ENCODE peak calls at places on chromosomes 11 and 22, in six cellular contexts. One of them, this sample, is unnamed.

GRCh38 chr11:34065505-34066203 is 14.1 kb downstream of the CAPRIN1 start:
- DNase-seq in lower leg skin: no peak
- DNase-seq in Kasumi-1: no peak
- DNase-seq in HCT116: no peak
- DNase-seq in cardiac muscle cell: no peak
- DNase-seq in ELR: peak
- DNase-seq in this sample: no peak

GRCh38 chr11:73478737-73479347 is 102.6 kb downstream of the RELT start:
- DNase-seq in Kasumi-1: peak
- DNase-seq in ELR: peak
- DNase-seq in HCT116: peak
- DNase-seq in cardiac muscle cell: peak
- DNase-seq in lower leg skin: no peak
- DNase-seq in this sample: peak

GRCh38 chr11:120229451-120230424 is 10.2 kb upstream of the POU2F3 start:
- DNase-seq in ELR: peak
- DNase-seq in lower leg skin: no peak
- DNase-seq in cardiac muscle cell: peak
- DNase-seq in HCT116: no peak
- DNase-seq in Kasumi-1: peak
- DNase-seq in this sample: no peak

GRCh38 chr22:17867160-17867785 is 93.0 kb upstream of the BID start:
- DNase-seq in cardiac muscle cell: no peak
- DNase-seq in lower leg skin: no peak
- DNase-seq in HCT116: no peak
- DNase-seq in Kasumi-1: peak
- DNase-seq in ELR: no peak
- DNase-seq in this sample: peak

GRCh38 chr11:112025682-112026081 is 474 bp downstream of the DLAT start:
- DNase-seq in cardiac muscle cell: peak
- DNase-seq in HCT116: no peak
- DNase-seq in Kasumi-1: peak
- DNase-seq in lower leg skin: no peak
- DNase-seq in ELR: peak
- DNase-seq in this sample: no peak

GRCh38 chr11:118171274-118172062 is 5.0 kb downstream of the SCN2B start:
- DNase-seq in cardiac muscle cell: peak
- DNase-seq in Kasumi-1: peak
- DNase-seq in ELR: peak
- DNase-seq in HCT116: no peak
- DNase-seq in lower leg skin: peak
- DNase-seq in this sample: peak

GRCh38 chr11:45332486-45332934 is 46.4 kb upstream of the SYT13 start:
- DNase-seq in lower leg skin: no peak
- DNase-seq in Kasumi-1: peak
- DNase-seq in HCT116: peak
- DNase-seq in ELR: peak
- DNase-seq in cardiac muscle cell: peak
- DNase-seq in this sample: peak

GRCh38 chr22:19951351-19951750 is 9.7 kb upstream of the TXNRD2 start:
- DNase-seq in lower leg skin: no peak
- DNase-seq in ELR: no peak
- DNase-seq in HCT116: no peak
- DNase-seq in cardiac muscle cell: no peak
- DNase-seq in Kasumi-1: no peak
- DNase-seq in this sample: no peak

GRCh38 chr11:120629407-120629806 is 117.9 kb downstream of the GRIK4 start:
- DNase-seq in cardiac muscle cell: no peak
- DNase-seq in Kasumi-1: no peak
- DNase-seq in HCT116: no peak
- DNase-seq in lower leg skin: no peak
- DNase-seq in ELR: no peak
- DNase-seq in this sample: no peak

GRCh38 chr11:65879622-65880021 is at the start of gene CTSW:
- DNase-seq in HCT116: no peak
- DNase-seq in cardiac muscle cell: no peak
- DNase-seq in ELR: no peak
- DNase-seq in lower leg skin: no peak
- DNase-seq in Kasumi-1: no peak
- DNase-seq in this sample: no peak

GRCh38 chr11:6568191-6568918 is 35.1 kb downstream of the RRP8 start:
- DNase-seq in Kasumi-1: no peak
- DNase-seq in lower leg skin: no peak
- DNase-seq in ELR: peak
- DNase-seq in HCT116: no peak
- DNase-seq in cardiac muscle cell: peak
- DNase-seq in this sample: peak

GRCh38 chr11:77154381-77155081 is 26.5 kb downstream of the MYO7A start:
- DNase-seq in ELR: no peak
- DNase-seq in lower leg skin: no peak
- DNase-seq in Kasumi-1: no peak
- DNase-seq in HCT116: no peak
- DNase-seq in cardiac muscle cell: no peak
- DNase-seq in this sample: no peak

GRCh38 chr11:101915811-101916291 is 471 bp downstream of the ANGPTL5 start:
- DNase-seq in cardiac muscle cell: no peak
- DNase-seq in lower leg skin: no peak
- DNase-seq in ELR: peak
- DNase-seq in HCT116: no peak
- DNase-seq in Kasumi-1: no peak
- DNase-seq in this sample: no peak

GRCh38 chr22:41001722-41002122 is 50.5 kb downstream of the RBX1 start:
- DNase-seq in cardiac muscle cell: no peak
- DNase-seq in HCT116: no peak
- DNase-seq in lower leg skin: no peak
- DNase-seq in ELR: peak
- DNase-seq in Kasumi-1: no peak
- DNase-seq in this sample: no peak

GRCh38 chr11:6320411-6321207 is at the start of gene CAVIN3:
- DNase-seq in lower leg skin: peak
- DNase-seq in Kasumi-1: no peak
- DNase-seq in HCT116: peak
- DNase-seq in ELR: peak
- DNase-seq in cardiac muscle cell: peak
- DNase-seq in this sample: no peak

GRCh38 chr11:79086056-79086455 is 354.8 kb downstream of the TENM4 start:
- DNase-seq in cardiac muscle cell: no peak
- DNase-seq in Kasumi-1: no peak
- DNase-seq in lower leg skin: no peak
- DNase-seq in ELR: no peak
- DNase-seq in HCT116: no peak
- DNase-seq in this sample: no peak

GRCh38 chr22:22397292-22397870 is 111.2 kb downstream of the ZNF280B start:
- DNase-seq in lower leg skin: no peak
- DNase-seq in HCT116: peak
- DNase-seq in cardiac muscle cell: no peak
- DNase-seq in ELR: peak
- DNase-seq in Kasumi-1: no peak
- DNase-seq in this sample: no peak

GRCh38 chr11:135006800-135007199 is 594.8 kb upstream of the B3GAT1 start:
- DNase-seq in Kasumi-1: no peak
- DNase-seq in ELR: no peak
- DNase-seq in HCT116: no peak
- DNase-seq in cardiac muscle cell: no peak
- DNase-seq in lower leg skin: no peak
- DNase-seq in this sample: no peak

GRCh38 chr11:104343578-104343977 is 179.6 kb upstream of the PDGFD start:
- DNase-seq in Kasumi-1: peak
- DNase-seq in cardiac muscle cell: peak
- DNase-seq in HCT116: peak
- DNase-seq in lower leg skin: no peak
- DNase-seq in ELR: peak
- DNase-seq in this sample: no peak

GRCh38 chr11:19553683-19554333 is 158.8 kb upstream of the NAV2 start:
- DNase-seq in lower leg skin: peak
- DNase-seq in ELR: peak
- DNase-seq in Kasumi-1: peak
- DNase-seq in cardiac muscle cell: peak
- DNase-seq in HCT116: peak
- DNase-seq in this sample: peak

GRCh38 chr11:106446961-106447360 is 369.5 kb downstream of the AASDHPPT start:
- DNase-seq in ELR: peak
- DNase-seq in cardiac muscle cell: no peak
- DNase-seq in Kasumi-1: no peak
- DNase-seq in HCT116: no peak
- DNase-seq in lower leg skin: no peak
- DNase-seq in this sample: no peak

GRCh38 chr11:111309516-111309915 is 11.2 kb downstream of the POU2AF3 start:
- DNase-seq in HCT116: no peak
- DNase-seq in cardiac muscle cell: no peak
- DNase-seq in ELR: no peak
- DNase-seq in Kasumi-1: no peak
- DNase-seq in lower leg skin: no peak
- DNase-seq in this sample: no peak

GRCh38 chr11:12287009-12287373 is 90.4 kb upstream of the PARVA start:
- DNase-seq in ELR: peak
- DNase-seq in lower leg skin: peak
- DNase-seq in Kasumi-1: no peak
- DNase-seq in cardiac muscle cell: no peak
- DNase-seq in HCT116: peak
- DNase-seq in this sample: peak

GRCh38 chr11:69531071-69531716 is 49.7 kb downstream of the LINC01488 start:
- DNase-seq in lower leg skin: no peak
- DNase-seq in Kasumi-1: no peak
- DNase-seq in cardiac muscle cell: no peak
- DNase-seq in ELR: no peak
- DNase-seq in HCT116: no peak
- DNase-seq in this sample: no peak

GRCh38 chr22:40258463-40259046 is 80.8 kb downstream of the TNRC6B start:
- DNase-seq in lower leg skin: no peak
- DNase-seq in ELR: peak
- DNase-seq in HCT116: peak
- DNase-seq in Kasumi-1: no peak
- DNase-seq in cardiac muscle cell: no peak
- DNase-seq in this sample: no peak

GRCh38 chr11:11988099-11988651 is 20.3 kb downstream of the DKK3 start:
- DNase-seq in HCT116: no peak
- DNase-seq in lower leg skin: no peak
- DNase-seq in Kasumi-1: no peak
- DNase-seq in cardiac muscle cell: no peak
- DNase-seq in ELR: peak
- DNase-seq in this sample: no peak